ENCODE peak calls at places on chromosomes 5 and 9, in five cellular contexts. P is NCI-H1436; S is stimulated activated CD8-positive, alpha-beta memory T cell treated with anti-CD3 and anti-CD28 coated beads, Interleukin-2, amount 100 ng/mL, for 48 hours; W is A549; U is COLO829. Y is an unnamed sample.

GRCh38 chr5:85591311-85591710 is 1026.4 kb upstream of the COX7C start:
- DNase-seq in U (no peak), P (no peak), W (no peak), S (no peak), Y (no peak)

GRCh38 chr9:35186524-35186923 is 24.7 kb downstream of the UNC13B start:
- DNase-seq in W (no peak), P (no peak), S (no peak), U (no peak), Y (no peak)

GRCh38 chr9:116005267-116005666 is 148.3 kb upstream of the PAPPA start:
- DNase-seq in S (no peak), P (no peak), W (no peak), U (no peak), Y (no peak)

GRCh38 chr9:20989923-20990341 is 41.5 kb downstream of the HACD4 start:
- DNase-seq in P (no peak), W (no peak), U (no peak), S (no peak), Y (no peak)

GRCh38 chr5:107739661-107740060 is 68.9 kb upstream of the EFNA5 start:
- DNase-seq in W (peak), S (no peak), U (no peak), P (no peak), Y (no peak)

GRCh38 chr9:93098236-93098946 is 2.4 kb downstream of the CARD19 start:
- DNase-seq in S (peak), U (peak), W (peak), P (no peak), Y (no peak)

GRCh38 chr9:8071445-8071798 is 271.8 kb upstream of the DMAC1 start:
- DNase-seq in W (no peak), U (no peak), S (no peak), P (no peak), Y (no peak)

GRCh38 chr9:134367796-134368490 is 41.7 kb downstream of the RXRA start:
- DNase-seq in P (no peak), W (no peak), S (no peak), U (no peak), Y (no peak)

GRCh38 chr9:79233542-79233941 is 338.2 kb upstream of the TLE4 start:
- DNase-seq in U (peak), S (no peak), W (peak), P (no peak), Y (no peak)